ENCODE peak calls at places on chromosome 7, in seven cellular contexts. O, U, S, Y, F, X and E are unnamed samples.

GRCh38 chr7:102175423-102176170 is 111.1 kb upstream of the SH2B2 start:
- DNase-seq in O (no peak), U (peak; percentile 49), S (no peak), Y (no peak), F (no peak), X (no peak), E (peak; percentile 9)

GRCh38 chr7:69903410-69903809 is 305.1 kb downstream of the AUTS2 start:
- DNase-seq in O (no peak), U (no peak), S (no peak), Y (no peak), F (no peak), X (no peak), E (no peak)

GRCh38 chr7:106345421-106346166 is 60.8 kb upstream of the NAMPT start:
- DNase-seq in O (peak; percentile 53), U (no peak), S (no peak), Y (no peak), F (no peak), X (no peak), E (no peak)

GRCh38 chr7:66627151-66627681 is 1.5 kb upstream of the KCTD7 start:
- DNase-seq in O (no peak), U (no peak), S (no peak), Y (peak; percentile 74), F (peak; percentile 26), X (no peak), E (no peak)

GRCh38 chr7:127153315-127153714 is 99.4 kb downstream of the GRM8 start:
- DNase-seq in O (no peak), U (no peak), S (no peak), Y (no peak), F (no peak), X (no peak), E (no peak)

GRCh38 chr7:5424689-5425506 is 1.3 kb upstream of the TNRC18 start:
- DNase-seq in O (peak; percentile 51), U (no peak), S (no peak), Y (peak; percentile 74), F (no peak), X (peak; percentile 91), E (no peak)

GRCh38 chr7:50068026-50068425 is 25.0 kb downstream of the ZPBP start:
- DNase-seq in O (peak; percentile 49), U (no peak), S (no peak), Y (no peak), F (no peak), X (no peak), E (no peak)

GRCh38 chr7:33706666-33707194 is 198.6 kb upstream of the BMPER start:
- DNase-seq in O (no peak), U (no peak), S (no peak), Y (no peak), F (no peak), X (no peak), E (no peak)

GRCh38 chr7:98795741-98796493 is 73.9 kb downstream of the TMEM130 start:
- DNase-seq in O (peak; percentile 26), U (no peak), S (no peak), Y (no peak), F (no peak), X (peak; percentile 28), E (no peak)

GRCh38 chr7:37081436-37081835 is 357.1 kb upstream of the AOAH start:
- DNase-seq in O (no peak), U (no peak), S (peak; percentile 4), Y (peak; percentile 47), F (no peak), X (no peak), E (no peak)

GRCh38 chr7:131578602-131579001 is 22.2 kb upstream of the PODXL start:
- DNase-seq in O (no peak), U (no peak), S (no peak), Y (no peak), F (no peak), X (no peak), E (no peak)

GRCh38 chr7:150406565-150407421 is 27.7 kb downstream of the ZNF775 start:
- DNase-seq in O (no peak), U (no peak), S (peak; percentile 16), Y (peak; percentile 39), F (no peak), X (peak; percentile 38), E (no peak)

GRCh38 chr7:132735476-132735875 is 159.2 kb upstream of the PLXNA4 start:
- DNase-seq in O (no peak), U (no peak), S (no peak), Y (no peak), F (no peak), X (no peak), E (no peak)

GRCh38 chr7:22563621-22564241 is 63.7 kb upstream of the STEAP1B start:
- DNase-seq in O (peak; percentile 9), U (no peak), S (no peak), Y (no peak), F (no peak), X (no peak), E (no peak)

GRCh38 chr7:88401009-88401623 is 94.4 kb upstream of the STEAP4 start:
- DNase-seq in O (peak; percentile 51), U (no peak), S (no peak), Y (peak; percentile 15), F (no peak), X (no peak), E (no peak)

GRCh38 chr7:82413237-82413636 is 30.3 kb downstream of the CACNA2D1 start:
- DNase-seq in O (no peak), U (no peak), S (no peak), Y (no peak), F (no peak), X (no peak), E (no peak)

GRCh38 chr7:1288996-1289551 is 56.4 kb downstream of the UNCX start:
- DNase-seq in O (no peak), U (peak; percentile 26), S (no peak), Y (no peak), F (no peak), X (peak; percentile 72), E (no peak)

GRCh38 chr7:8442814-8443304 is 9.4 kb downstream of the NXPH1 start:
- DNase-seq in O (no peak), U (no peak), S (peak; percentile 11), Y (peak; percentile 90), F (no peak), X (peak; percentile 87), E (no peak)

GRCh38 chr7:23864984-23865383 is 155.0 kb downstream of the STK31 start:
- DNase-seq in O (peak; percentile 70), U (no peak), S (no peak), Y (no peak), F (peak; percentile 3), X (no peak), E (no peak)

GRCh38 chr7:156558198-156558597 is 82.4 kb upstream of the RNF32 start:
- DNase-seq in O (peak; percentile 67), U (no peak), S (no peak), Y (no peak), F (peak; percentile 13), X (no peak), E (no peak)

GRCh38 chr7:16758634-16759602 is 5.4 kb downstream of the TSPAN13 start:
- DNase-seq in O (no peak), U (no peak), S (no peak), Y (no peak), F (no peak), X (no peak), E (no peak)

GRCh38 chr7:12524794-12525386 is 45.6 kb upstream of the SCIN start:
- DNase-seq in O (peak; percentile 80), U (no peak), S (no peak), Y (peak; percentile 62), F (peak; percentile 37), X (no peak), E (no peak)

GRCh38 chr7:148110097-148110868 is 480.3 kb upstream of the C7orf33 start:
- DNase-seq in O (peak; percentile 22), U (no peak), S (no peak), Y (peak; percentile 62), F (no peak), X (no peak), E (no peak)

GRCh38 chr7:72435913-72436480 is 23.9 kb upstream of the CALN1 start:
- DNase-seq in O (no peak), U (no peak), S (no peak), Y (no peak), F (no peak), X (no peak), E (no peak)

GRCh38 chr7:23100697-23101096 is 4.9 kb upstream of the KLHL7 start:
- DNase-seq in O (no peak), U (no peak), S (no peak), Y (peak; percentile 15), F (no peak), X (no peak), E (no peak)

GRCh38 chr7:93185303-93186027 is 37.3 kb upstream of the SAMD9L start:
- DNase-seq in O (peak; percentile 49), U (no peak), S (no peak), Y (no peak), F (no peak), X (no peak), E (no peak)

GRCh38 chr7:43868181-43868580 is 1.1 kb downstream of the MRPS24 start:
- DNase-seq in O (no peak), U (no peak), S (no peak), Y (no peak), F (no peak), X (no peak), E (no peak)
- H3K27ac ChIP-seq in O (no peak overlapping the region), U (no peak overlapping the region), S (no peak overlapping the region), Y (peak overlapping the region; percentile 92), F (no peak overlapping the region), X (no peak overlapping the region), E (no peak overlapping the region)

GRCh38 chr7:77797734-77798393 is 370 bp downstream of the TMEM60 start:
- DNase-seq in O (peak; percentile 6), U (peak; percentile 42), S (no peak), Y (no peak), F (no peak), X (peak; percentile 84), E (no peak)
- H3K27ac ChIP-seq in O (peak overlapping the region; percentile 53), U (peak overlapping the region; percentile 96), S (peak overlapping the region; percentile 55), Y (peak overlapping the region; percentile 82), F (peak overlapping the region; percentile 83), X (peak overlapping the region; percentile 89), E (peak overlapping the region; percentile 88)

GRCh38 chr7:101127460-101128039 is 646 bp downstream of the SERPINE1 start:
- DNase-seq in O (no peak), U (no peak), S (no peak), Y (no peak), F (no peak), X (no peak), E (no peak)
- H3K27ac ChIP-seq in O (no peak overlapping the region), U (no peak overlapping the region), S (no peak overlapping the region), Y (peak overlapping the region; percentile 54), F (peak overlapping the region; percentile 68), X (peak overlapping the region; percentile 83), E (no peak overlapping the region)

GRCh38 chr7:2301510-2301860 is 12.8 kb downstream of the SNX8 start:
- DNase-seq in O (no peak), U (no peak), S (no peak), Y (no peak), F (no peak), X (no peak), E (no peak)

GRCh38 chr7:2296830-2297229 is 17.4 kb downstream of the SNX8 start:
- DNase-seq in O (no peak), U (no peak), S (no peak), Y (no peak), F (no peak), X (no peak), E (no peak)

GRCh38 chr7:2295936-2296620 is 18.2 kb downstream of the SNX8 start:
- DNase-seq in O (no peak), U (no peak), S (no peak), Y (no peak), F (no peak), X (no peak), E (no peak)

GRCh38 chr7:2299853-2300512 is 14.3 kb downstream of the SNX8 start:
- DNase-seq in O (no peak), U (no peak), S (no peak), Y (no peak), F (no peak), X (peak; percentile 6), E (no peak)

GRCh38 chr7:2299131-2299829 is 15.0 kb downstream of the SNX8 start:
- DNase-seq in O (no peak), U (no peak), S (no peak), Y (no peak), F (no peak), X (peak; percentile 10), E (no peak)
- H3K27ac ChIP-seq in O (no peak overlapping the region), U (no peak overlapping the region), S (no peak overlapping the region), Y (no peak overlapping the region), F (peak overlapping the region; percentile 77), X (peak overlapping the region; percentile 65), E (no peak overlapping the region)